ENCODE peak calls at places on chromosomes 3 and 15, in five cellular contexts. One of them, this sample, is unnamed.

GRCh38 chr3:140953028-140953960 is 11.7 kb downstream of the SLC25A36 start:
- DNase-seq in CD4-positive, alpha-beta memory T cell: no peak
- DNase-seq in cardiac fibroblast: peak
- DNase-seq in heart right ventricle: no peak
- DNase-seq in IMR-90: peak
- DNase-seq in this sample: no peak

GRCh38 chr15:52417501-52417900 is 111.2 kb downstream of the MYO5A start:
- DNase-seq in IMR-90: peak
- DNase-seq in heart right ventricle: no peak
- DNase-seq in CD4-positive, alpha-beta memory T cell: no peak
- DNase-seq in cardiac fibroblast: peak
- DNase-seq in this sample: no peak

GRCh38 chr15:99578809-99579208 is 13.0 kb downstream of the MEF2A start:
- DNase-seq in cardiac fibroblast: no peak
- DNase-seq in CD4-positive, alpha-beta memory T cell: no peak
- DNase-seq in heart right ventricle: no peak
- DNase-seq in IMR-90: no peak
- DNase-seq in this sample: no peak

GRCh38 chr3:188254489-188255070 is 100.6 kb downstream of the LPP start:
- DNase-seq in heart right ventricle: no peak
- DNase-seq in IMR-90: no peak
- DNase-seq in CD4-positive, alpha-beta memory T cell: no peak
- DNase-seq in cardiac fibroblast: no peak
- DNase-seq in this sample: no peak

GRCh38 chr3:39220551-39221530 is 28.4 kb upstream of the XIRP1 start:
- DNase-seq in cardiac fibroblast: no peak
- DNase-seq in IMR-90: no peak
- DNase-seq in CD4-positive, alpha-beta memory T cell: no peak
- DNase-seq in heart right ventricle: no peak
- DNase-seq in this sample: no peak

GRCh38 chr3:46280105-46280797 is 38.0 kb downstream of the CCR3 start:
- DNase-seq in CD4-positive, alpha-beta memory T cell: peak
- DNase-seq in heart right ventricle: no peak
- DNase-seq in IMR-90: peak
- DNase-seq in cardiac fibroblast: peak
- DNase-seq in this sample: no peak

GRCh38 chr3:171876651-171877272 is 33.6 kb downstream of the TMEM212 start:
- DNase-seq in cardiac fibroblast: peak
- DNase-seq in CD4-positive, alpha-beta memory T cell: no peak
- DNase-seq in heart right ventricle: no peak
- DNase-seq in IMR-90: peak
- DNase-seq in this sample: no peak

GRCh38 chr3:176510097-176510496 is 687.2 kb downstream of the TBL1XR1 start:
- DNase-seq in IMR-90: no peak
- DNase-seq in CD4-positive, alpha-beta memory T cell: no peak
- DNase-seq in cardiac fibroblast: no peak
- DNase-seq in heart right ventricle: no peak
- DNase-seq in this sample: no peak

GRCh38 chr3:142618917-142619401 is 22.8 kb downstream of the PLS1 start:
- DNase-seq in IMR-90: no peak
- DNase-seq in heart right ventricle: no peak
- DNase-seq in cardiac fibroblast: peak
- DNase-seq in CD4-positive, alpha-beta memory T cell: no peak
- DNase-seq in this sample: peak

GRCh38 chr3:69091389-69092029 is 6.8 kb downstream of the ARL6IP5 start:
- DNase-seq in heart right ventricle: no peak
- DNase-seq in cardiac fibroblast: no peak
- DNase-seq in IMR-90: no peak
- DNase-seq in CD4-positive, alpha-beta memory T cell: no peak
- DNase-seq in this sample: no peak

GRCh38 chr3:130915567-130916292 is 21.8 kb downstream of the ATP2C1 start:
- DNase-seq in cardiac fibroblast: no peak
- DNase-seq in IMR-90: no peak
- DNase-seq in CD4-positive, alpha-beta memory T cell: no peak
- DNase-seq in heart right ventricle: no peak
- DNase-seq in this sample: no peak

GRCh38 chr3:168275662-168276061 is 179.9 kb upstream of the GOLIM4 start:
- DNase-seq in heart right ventricle: no peak
- DNase-seq in cardiac fibroblast: no peak
- DNase-seq in IMR-90: no peak
- DNase-seq in CD4-positive, alpha-beta memory T cell: no peak
- DNase-seq in this sample: no peak

GRCh38 chr3:49717539-49718418 is 1.7 kb downstream of the AMIGO3 start:
- DNase-seq in cardiac fibroblast: no peak
- DNase-seq in heart right ventricle: no peak
- DNase-seq in CD4-positive, alpha-beta memory T cell: peak
- DNase-seq in IMR-90: no peak
- DNase-seq in this sample: no peak

GRCh38 chr3:49720383-49721164 is 1.1 kb upstream of the AMIGO3 start:
- DNase-seq in heart right ventricle: no peak
- DNase-seq in IMR-90: no peak
- DNase-seq in CD4-positive, alpha-beta memory T cell: no peak
- DNase-seq in cardiac fibroblast: no peak
- DNase-seq in this sample: no peak

GRCh38 chr3:49719214-49719884 is at the start of gene AMIGO3:
- DNase-seq in CD4-positive, alpha-beta memory T cell: peak
- DNase-seq in cardiac fibroblast: peak
- DNase-seq in IMR-90: peak
- DNase-seq in heart right ventricle: peak
- DNase-seq in this sample: peak

GRCh38 chr3:49716691-49717538 is 2.6 kb downstream of the AMIGO3 start:
- DNase-seq in cardiac fibroblast: no peak
- DNase-seq in IMR-90: no peak
- DNase-seq in heart right ventricle: no peak
- DNase-seq in CD4-positive, alpha-beta memory T cell: peak
- DNase-seq in this sample: no peak

DNA sequence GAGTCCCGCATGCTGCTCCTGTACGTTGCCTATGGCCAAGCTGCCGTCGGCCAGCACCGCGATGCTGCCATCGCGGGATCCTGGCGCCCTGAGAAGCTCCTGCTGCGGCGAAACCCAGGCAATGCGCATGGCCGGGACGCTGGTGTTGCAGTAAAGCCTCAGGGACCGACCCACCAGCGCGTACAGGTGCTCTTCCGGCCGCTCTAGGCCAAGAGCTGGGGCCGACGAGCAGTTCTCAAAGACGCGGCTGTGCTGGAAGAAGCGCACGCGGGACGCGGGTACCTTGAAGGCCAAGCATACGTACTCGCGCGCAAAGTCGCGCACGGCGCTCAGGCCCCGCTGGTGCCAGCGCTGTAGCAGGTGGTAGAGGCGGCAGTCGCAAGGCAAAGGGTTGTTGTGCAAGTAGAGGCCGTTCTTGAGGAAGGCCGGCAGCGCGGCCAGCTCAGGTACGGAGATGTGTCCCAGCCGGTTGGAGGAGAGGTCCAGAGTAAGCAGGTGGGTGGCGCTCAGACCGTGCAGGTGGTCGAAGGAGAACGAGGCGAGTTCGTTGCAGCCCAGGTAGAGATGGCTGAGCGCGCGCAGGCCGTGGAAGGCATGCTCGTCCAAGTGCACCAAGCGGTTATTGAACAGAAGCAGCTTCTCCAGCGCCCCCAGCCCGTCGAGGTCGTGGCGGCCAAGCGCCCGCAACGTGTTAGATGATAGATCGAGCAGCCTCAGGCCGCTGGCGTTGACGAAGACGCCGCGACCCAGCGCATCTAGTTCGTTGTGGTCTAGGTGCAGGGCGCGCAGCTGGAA is 868 bp downstream of the AMIGO3 start:
- DNase-seq in heart right ventricle: no peak
- DNase-seq in CD4-positive, alpha-beta memory T cell: no peak
- DNase-seq in IMR-90: no peak
- DNase-seq in cardiac fibroblast: no peak
- DNase-seq in this sample: no peak
- H3K4me3 ChIP-seq in heart right ventricle: peak
- H3K4me3 ChIP-seq in CD4-positive, alpha-beta memory T cell: peak
- H3K4me3 ChIP-seq in IMR-90: peak
- H3K4me3 ChIP-seq in cardiac fibroblast: peak
- H3K4me3 ChIP-seq in this sample: peak

GRCh38 chr3:27720899-27721716 is 1.0 kb downstream of the EOMES start:
- DNase-seq in IMR-90: no peak
- DNase-seq in heart right ventricle: no peak
- DNase-seq in CD4-positive, alpha-beta memory T cell: no peak
- DNase-seq in cardiac fibroblast: no peak
- DNase-seq in this sample: no peak
- H3K4me3 ChIP-seq in IMR-90: peak
- H3K4me3 ChIP-seq in heart right ventricle: peak
- H3K4me3 ChIP-seq in CD4-positive, alpha-beta memory T cell: peak
- H3K4me3 ChIP-seq in cardiac fibroblast: peak
- H3K4me3 ChIP-seq in this sample: peak

GRCh38 chr3:134938024-134938525 is 143.0 kb downstream of the EPHB1 start:
- DNase-seq in cardiac fibroblast: no peak
- DNase-seq in IMR-90: no peak
- DNase-seq in heart right ventricle: no peak
- DNase-seq in CD4-positive, alpha-beta memory T cell: no peak
- DNase-seq in this sample: no peak
- H3K4me3 ChIP-seq in cardiac fibroblast: no peak
- H3K4me3 ChIP-seq in IMR-90: no peak
- H3K4me3 ChIP-seq in heart right ventricle: no peak
- H3K4me3 ChIP-seq in CD4-positive, alpha-beta memory T cell: no peak
- H3K4me3 ChIP-seq in this sample: no peak

GRCh38 chr3:43769471-43770425 is 79.0 kb downstream of the ABHD5 start:
- DNase-seq in IMR-90: peak
- DNase-seq in CD4-positive, alpha-beta memory T cell: peak
- DNase-seq in heart right ventricle: peak
- DNase-seq in cardiac fibroblast: peak
- DNase-seq in this sample: peak

GRCh38 chr3:43768594-43768993 is 77.9 kb downstream of the ABHD5 start:
- DNase-seq in heart right ventricle: peak
- DNase-seq in cardiac fibroblast: peak
- DNase-seq in IMR-90: peak
- DNase-seq in CD4-positive, alpha-beta memory T cell: no peak
- DNase-seq in this sample: no peak

GRCh38 chr3:43770426-43771103 is 79.8 kb downstream of the ABHD5 start:
- DNase-seq in heart right ventricle: peak
- DNase-seq in IMR-90: no peak
- DNase-seq in CD4-positive, alpha-beta memory T cell: peak
- DNase-seq in cardiac fibroblast: peak
- DNase-seq in this sample: peak

GRCh38 chr3:43766672-43767465 is 76.1 kb downstream of the ABHD5 start:
- DNase-seq in cardiac fibroblast: peak
- DNase-seq in IMR-90: peak
- DNase-seq in CD4-positive, alpha-beta memory T cell: no peak
- DNase-seq in heart right ventricle: no peak
- DNase-seq in this sample: no peak

GRCh38 chr3:43769097-43769470 is 78.3 kb downstream of the ABHD5 start:
- DNase-seq in cardiac fibroblast: no peak
- DNase-seq in IMR-90: no peak
- DNase-seq in heart right ventricle: no peak
- DNase-seq in CD4-positive, alpha-beta memory T cell: no peak
- DNase-seq in this sample: no peak
- H3K4me3 ChIP-seq in cardiac fibroblast: peak
- H3K4me3 ChIP-seq in IMR-90: no peak
- H3K4me3 ChIP-seq in heart right ventricle: peak
- H3K4me3 ChIP-seq in CD4-positive, alpha-beta memory T cell: no peak
- H3K4me3 ChIP-seq in this sample: peak

DNA sequence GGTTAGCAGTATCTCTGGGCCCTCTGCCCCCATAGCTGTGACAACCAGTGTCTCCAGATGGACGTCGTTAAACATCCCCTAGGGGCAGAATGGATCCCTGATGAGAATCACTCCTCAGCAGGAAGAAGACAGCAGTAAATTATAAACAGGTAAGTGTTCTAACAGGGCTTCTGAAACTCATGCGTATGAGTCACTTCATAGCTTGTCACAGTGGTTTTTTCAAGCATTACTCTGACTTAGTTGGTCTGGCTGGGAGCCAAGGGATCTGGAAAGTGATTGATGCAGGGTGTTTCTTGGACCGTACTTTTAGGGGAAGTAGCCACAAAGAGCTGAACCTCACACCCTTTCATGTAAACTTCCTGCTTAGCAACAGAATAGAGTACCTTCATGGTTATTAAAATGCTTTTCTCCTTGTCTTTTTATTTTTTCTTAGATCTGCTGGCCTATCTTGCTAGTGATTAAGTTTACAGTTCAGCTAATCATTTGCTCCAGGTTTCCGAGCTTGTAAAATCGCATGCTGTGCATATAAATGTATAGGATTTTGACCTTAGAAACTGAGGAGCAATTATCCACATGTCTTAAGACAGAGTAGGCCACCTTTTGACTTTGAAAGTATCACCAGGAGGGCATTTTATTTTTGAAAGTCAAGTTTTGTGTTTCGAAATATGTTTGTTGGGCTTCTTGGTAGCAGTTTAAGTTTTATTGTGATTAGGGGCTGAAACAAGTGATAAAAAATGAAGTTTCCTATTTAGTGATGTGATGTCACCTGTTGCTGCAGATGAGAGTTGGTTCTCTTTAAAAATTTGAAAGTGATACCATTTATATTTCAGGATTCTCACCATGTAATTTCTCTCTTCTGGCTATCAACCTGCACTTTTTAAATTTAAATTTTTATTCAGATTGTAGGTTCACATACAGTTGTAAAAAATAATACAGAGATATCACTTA is 333.9 kb downstream of the PTPRG start:
- DNase-seq in CD4-positive, alpha-beta memory T cell: no peak
- DNase-seq in IMR-90: peak
- DNase-seq in cardiac fibroblast: peak
- DNase-seq in heart right ventricle: peak
- DNase-seq in this sample: peak
- H3K4me3 ChIP-seq in CD4-positive, alpha-beta memory T cell: no peak
- H3K4me3 ChIP-seq in IMR-90: no peak
- H3K4me3 ChIP-seq in cardiac fibroblast: no peak
- H3K4me3 ChIP-seq in heart right ventricle: no peak
- H3K4me3 ChIP-seq in this sample: no peak

GRCh38 chr15:40308844-40309189 is 1.1 kb upstream of the PLCB2 start:
- DNase-seq in cardiac fibroblast: no peak
- DNase-seq in heart right ventricle: no peak
- DNase-seq in CD4-positive, alpha-beta memory T cell: no peak
- DNase-seq in IMR-90: no peak
- DNase-seq in this sample: no peak
- H3K4me3 ChIP-seq in cardiac fibroblast: no peak
- H3K4me3 ChIP-seq in heart right ventricle: peak
- H3K4me3 ChIP-seq in CD4-positive, alpha-beta memory T cell: peak
- H3K4me3 ChIP-seq in IMR-90: no peak
- H3K4me3 ChIP-seq in this sample: peak

GRCh38 chr3:169551646-169552045 is 111.9 kb downstream of the MECOM start:
- DNase-seq in cardiac fibroblast: no peak
- DNase-seq in heart right ventricle: no peak
- DNase-seq in CD4-positive, alpha-beta memory T cell: no peak
- DNase-seq in IMR-90: no peak
- DNase-seq in this sample: no peak
- H3K4me3 ChIP-seq in cardiac fibroblast: no peak
- H3K4me3 ChIP-seq in heart right ventricle: no peak
- H3K4me3 ChIP-seq in CD4-positive, alpha-beta memory T cell: no peak
- H3K4me3 ChIP-seq in IMR-90: no peak
- H3K4me3 ChIP-seq in this sample: no peak

DNA sequence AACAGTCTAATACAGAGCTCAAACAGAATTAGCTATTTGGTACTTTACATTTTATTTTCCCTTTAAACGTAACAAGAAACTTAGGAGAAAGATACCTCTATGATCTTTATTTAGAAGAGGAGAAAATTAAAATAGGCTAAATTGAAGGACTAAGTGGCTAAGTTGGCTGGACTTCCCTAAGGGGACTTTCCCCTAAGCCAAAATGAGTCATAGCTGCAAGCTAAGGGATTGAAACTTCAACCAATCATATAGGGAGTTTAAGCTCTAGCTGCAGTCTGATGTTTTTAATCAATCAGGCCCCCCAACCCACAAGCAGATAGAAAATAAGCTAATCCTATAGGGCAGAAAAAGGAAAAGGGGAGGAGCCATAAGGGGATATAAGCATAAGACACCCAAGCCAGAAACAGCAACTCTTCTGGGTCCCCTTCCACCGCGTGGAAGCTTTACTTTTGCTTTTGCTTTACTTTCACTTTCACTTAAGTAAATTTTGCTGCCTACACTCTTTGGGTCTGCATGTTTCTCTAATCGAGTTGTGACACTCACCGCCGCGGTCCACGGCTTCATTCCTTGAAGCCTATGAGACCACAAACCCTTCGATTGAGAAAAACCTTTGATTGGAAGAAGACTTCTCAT is 1108.5 kb upstream of the EPHA6 start:
- DNase-seq in cardiac fibroblast: no peak
- DNase-seq in heart right ventricle: no peak
- DNase-seq in CD4-positive, alpha-beta memory T cell: peak
- DNase-seq in IMR-90: no peak
- DNase-seq in this sample: no peak
- H3K4me3 ChIP-seq in cardiac fibroblast: no peak
- H3K4me3 ChIP-seq in heart right ventricle: no peak
- H3K4me3 ChIP-seq in CD4-positive, alpha-beta memory T cell: peak
- H3K4me3 ChIP-seq in IMR-90: no peak
- H3K4me3 ChIP-seq in this sample: peak

This sample was measured in stomach.